ENCODE peak calls at places on chromosomes 2 and 18, in six cellular contexts. One of them, this sample, is unnamed.

GRCh38 chr18:13147146-13147545 is 71.4 kb upstream of the LDLRAD4 start:
- DNase-seq in M059J: no peak
- DNase-seq in T-helper 9 cell: no peak
- DNase-seq in mesendoderm: no peak
- DNase-seq in H54: no peak
- DNase-seq in MM.1S: no peak
- DNase-seq in this sample: no peak

GRCh38 chr2:38690499-38691420 is 24.8 kb downstream of the GALM start:
- DNase-seq in MM.1S: no peak
- DNase-seq in T-helper 9 cell: no peak
- DNase-seq in H54: peak; percentile 83
- DNase-seq in mesendoderm: peak; percentile 26
- DNase-seq in M059J: peak; percentile 93
- DNase-seq in this sample: peak; percentile 80

GRCh38 chr2:176297067-176297466 is 27.8 kb downstream of the MTX2 start:
- DNase-seq in M059J: no peak
- DNase-seq in mesendoderm: no peak
- DNase-seq in MM.1S: no peak
- DNase-seq in H54: no peak
- DNase-seq in T-helper 9 cell: no peak
- DNase-seq in this sample: no peak

GRCh38 chr2:63344575-63345284 is 243.5 kb downstream of the WDPCP start:
- DNase-seq in M059J: no peak
- DNase-seq in mesendoderm: no peak
- DNase-seq in MM.1S: no peak
- DNase-seq in T-helper 9 cell: no peak
- DNase-seq in H54: no peak
- DNase-seq in this sample: no peak

GRCh38 chr2:126653102-126653501 is 2.9 kb upstream of the GYPC start:
- DNase-seq in mesendoderm: no peak
- DNase-seq in MM.1S: no peak
- DNase-seq in M059J: no peak
- DNase-seq in T-helper 9 cell: no peak
- DNase-seq in H54: no peak
- DNase-seq in this sample: no peak

GRCh38 chr2:3450385-3451031 is 68.8 kb downstream of the ADI1 start:
- DNase-seq in MM.1S: no peak
- DNase-seq in T-helper 9 cell: no peak
- DNase-seq in M059J: no peak
- DNase-seq in H54: no peak
- DNase-seq in mesendoderm: no peak
- DNase-seq in this sample: no peak

GRCh38 chr2:85560812-85561279 is 447 bp downstream of the GGCX start:
- DNase-seq in mesendoderm: no peak
- DNase-seq in M059J: no peak
- DNase-seq in H54: no peak
- DNase-seq in T-helper 9 cell: no peak
- DNase-seq in MM.1S: no peak
- DNase-seq in this sample: no peak

GRCh38 chr18:10045296-10045891 is 131.6 kb downstream of the VAPA start:
- DNase-seq in mesendoderm: no peak
- DNase-seq in M059J: no peak
- DNase-seq in T-helper 9 cell: no peak
- DNase-seq in MM.1S: no peak
- DNase-seq in H54: no peak
- DNase-seq in this sample: no peak

GRCh38 chr2:13652531-13653313 is 936.0 kb downstream of the TRIB2 start:
- DNase-seq in T-helper 9 cell: no peak
- DNase-seq in MM.1S: peak; percentile 52
- DNase-seq in M059J: peak; percentile 8
- DNase-seq in mesendoderm: peak; percentile 73
- DNase-seq in H54: no peak
- DNase-seq in this sample: peak; percentile 14

GRCh38 chr18:12679183-12679786 is 21.4 kb upstream of the SPIRE1 start:
- DNase-seq in H54: no peak
- DNase-seq in M059J: no peak
- DNase-seq in MM.1S: no peak
- DNase-seq in T-helper 9 cell: no peak
- DNase-seq in mesendoderm: peak; percentile 11
- DNase-seq in this sample: peak; percentile 22

This sample was measured in astrocyte of the hippocampus.